ENCODE peak calls at places on chromosome 10, in four cellular contexts. M is astrocyte of the cerebellum, Z is hepatocyte, B is GM12865. R is an unnamed sample.

GRCh38 chr10:102775973-102776669 is 32.4 kb downstream of the WBP1L start:
- DNase-seq in M (peak), Z (peak), B (no peak), R (no peak)

GRCh38 chr10:49512121-49512809 is 26.7 kb downstream of the ERCC6 start:
- DNase-seq in M (no peak), Z (peak), B (peak), R (no peak)

GRCh38 chr10:103096130-103096529 is 96.9 kb downstream of the NT5C2 start:
- DNase-seq in M (no peak), Z (no peak), B (no peak), R (no peak)

GRCh38 chr10:47230482-47230881 is 69.5 kb upstream of the GDF10 start:
- DNase-seq in M (no peak), Z (no peak), B (no peak), R (no peak)

GRCh38 chr10:110212119-110213006 is 5.0 kb downstream of the MXI1 start:
- DNase-seq in M (no peak), Z (peak), B (peak), R (no peak)

GRCh38 chr10:71244638-71245419 is 32.5 kb downstream of the UNC5B start:
- DNase-seq in M (no peak), Z (peak), B (peak), R (peak)

GRCh38 chr10:21052072-21052708 is 155.1 kb upstream of the NEBL start:
- DNase-seq in M (no peak), Z (no peak), B (no peak), R (no peak)

GRCh38 chr10:32938554-32939061 is 19.4 kb downstream of the ITGB1 start:
- DNase-seq in M (no peak), Z (peak), B (no peak), R (no peak)

GRCh38 chr10:75572478-75572877 is 141.1 kb downstream of the LRMDA start:
- DNase-seq in M (no peak), Z (no peak), B (no peak), R (no peak)

GRCh38 chr10:93697207-93697606 is 5.2 kb downstream of the FRA10AC1 start:
- DNase-seq in M (no peak), Z (no peak), B (no peak), R (no peak)
- TF ChIP-seq CTCF in M (no peak), Z (no peak), B (peak), R (no peak)

GRCh38 chr10:80133221-80133620 is 691 bp downstream of the PLAC9 start:
- DNase-seq in M (no peak), Z (no peak), B (no peak), R (no peak)

GRCh38 chr10:80131499-80131901 is 1.0 kb upstream of the PLAC9 start:
- DNase-seq in M (no peak), Z (no peak), B (no peak), R (no peak)

GRCh38 chr10:80136134-80136571 is 3.6 kb downstream of the PLAC9 start:
- DNase-seq in M (peak), Z (peak), B (no peak), R (peak)

GRCh38 chr10:80137031-80137712 is 4.6 kb downstream of the PLAC9 start:
- DNase-seq in M (no peak), Z (peak), B (no peak), R (peak)

GRCh38 chr10:80132299-80133139 is at the start of gene PLAC9:
- DNase-seq in M (no peak), Z (peak), B (no peak), R (no peak)
- H3K4me3 ChIP-seq in M (peak), Z (peak), B (no peak), R (peak)

GRCh38 chr10:100810835-100811116 is 65.4 kb downstream of the PAX2 start:
- DNase-seq in M (no peak), Z (no peak), B (no peak), R (no peak)

GRCh38 chr10:100811752-100812750 is 66.7 kb downstream of the PAX2 start:
- DNase-seq in M (no peak), Z (no peak), B (no peak), R (no peak)

GRCh38 chr10:100814751-100815474 is 69.5 kb downstream of the PAX2 start:
- DNase-seq in M (no peak), Z (no peak), B (no peak), R (no peak)

GRCh38 chr10:100811261-100811660 is 65.9 kb downstream of the PAX2 start:
- DNase-seq in M (no peak), Z (no peak), B (no peak), R (no peak)

GRCh38 chr10:100812978-100813377 is 67.6 kb downstream of the PAX2 start:
- DNase-seq in M (no peak), Z (no peak), B (no peak), R (no peak)
- TF ChIP-seq CTCF in M (no peak), Z (no peak), B (no peak), R (no peak)

GRCh38 chr10:77524300-77524711 is 113.3 kb downstream of the KCNMA1 start:
- DNase-seq in M (peak), Z (no peak), B (no peak), R (no peak)
- H3K4me3 ChIP-seq in M (no peak), Z (no peak), B (no peak), R (no peak)